ENCODE peak calls at places on chromosome 17, in eight cellular contexts. I is heart right ventricle, G is HFFc6, N is IMR-90, H is brain microvascular endothelial cell, X is Calu3, R is vagina, T is nephron progenitor cell. V is an unnamed sample.
A peak's percentile ranks its signal among the peaks of the same experiment; 100 is the strongest.

GRCh38 chr17:51121620-51122472 is 1.2 kb upstream of the SPAG9 start:
- DNase-seq in I (peak; percentile 78), G (peak; percentile 95), N (peak; percentile 94), H (peak; percentile 96), X (peak; percentile 94), R (peak; percentile 99), T (peak; percentile 44), V (peak; percentile 92)

GRCh38 chr17:48728232-48729231 is at the start of gene HOXB13:
- DNase-seq in I (peak; percentile 27), G (no peak), N (peak; percentile 39), H (no peak), X (peak; percentile 70), R (no peak), T (peak; percentile 74), V (no peak)

GRCh38 chr17:68707032-68707431 is 105.9 kb upstream of the FAM20A start:
- DNase-seq in I (no peak), G (peak; percentile 77), N (peak; percentile 56), H (peak; percentile 13), X (no peak), R (no peak), T (no peak), V (no peak)

GRCh38 chr17:59830007-59830630 is 62.6 kb downstream of the TUBD1 start:
- DNase-seq in I (no peak), G (no peak), N (peak; percentile 63), H (peak; percentile 63), X (peak; percentile 34), R (no peak), T (no peak), V (no peak)

GRCh38 chr17:28684963-28685362 is 23.0 kb downstream of the SUPT6H start:
- DNase-seq in I (no peak), G (no peak), N (peak; percentile 16), H (peak; percentile 10), X (no peak), R (no peak), T (no peak), V (no peak)

GRCh38 chr17:47989700-47990099 is 18.8 kb downstream of the CDK5RAP3 start:
- DNase-seq in I (no peak), G (no peak), N (no peak), H (no peak), X (no peak), R (no peak), T (no peak), V (no peak)

GRCh38 chr17:32909787-32910369 is 18.1 kb upstream of the TMEM98 start:
- DNase-seq in I (no peak), G (peak; percentile 88), N (peak; percentile 84), H (peak; percentile 90), X (peak; percentile 79), R (no peak), T (peak; percentile 71), V (no peak)

GRCh38 chr17:67359960-67360817 is 6.2 kb downstream of the PSMD12 start:
- DNase-seq in I (no peak), G (no peak), N (peak; percentile 45), H (no peak), X (peak; percentile 17), R (no peak), T (no peak), V (no peak)

GRCh38 chr17:73027130-73027741 is 65.3 kb downstream of the SLC39A11 start:
- DNase-seq in I (no peak), G (peak; percentile 47), N (peak; percentile 58), H (peak; percentile 22), X (no peak), R (no peak), T (no peak), V (no peak)

GRCh38 chr17:30207655-30208054 is 27.8 kb downstream of the SLC6A4 start:
- DNase-seq in I (no peak), G (no peak), N (no peak), H (no peak), X (no peak), R (no peak), T (no peak), V (no peak)

GRCh38 chr17:30199600-30199999 is 35.9 kb downstream of the SLC6A4 start:
- DNase-seq in I (no peak), G (no peak), N (peak; percentile 34), H (no peak), X (no peak), R (no peak), T (no peak), V (no peak)

GRCh38 chr17:30208214-30208613 is 27.3 kb downstream of the SLC6A4 start:
- DNase-seq in I (no peak), G (no peak), N (no peak), H (no peak), X (no peak), R (no peak), T (no peak), V (no peak)

GRCh38 chr17:30200086-30200485 is 35.4 kb downstream of the SLC6A4 start:
- DNase-seq in I (no peak), G (no peak), N (no peak), H (no peak), X (no peak), R (no peak), T (no peak), V (no peak)

GRCh38 chr17:30203471-30203981 is 32.0 kb downstream of the SLC6A4 start:
- DNase-seq in I (no peak), G (no peak), N (no peak), H (no peak), X (no peak), R (no peak), T (no peak), V (peak; percentile 56)
- TF ChIP-seq CTCF in I (no peak), G (no peak), N (no peak), H (peak; percentile 25), X (no peak), R (no peak), T (no peak), V (no peak)

GRCh38 chr17:39576187-39576586 is 31.5 kb downstream of the NEUROD2 start:
- DNase-seq in I (no peak), G (peak; percentile 5), N (no peak), H (no peak), X (peak; percentile 78), R (no peak), T (peak; percentile 47), V (no peak)
- TF ChIP-seq CTCF in I (peak; percentile 33), G (peak; percentile 72), N (peak; percentile 44), H (peak; percentile 85), X (peak; percentile 99), R (no peak), T (peak; percentile 66), V (peak; percentile 63)

GRCh38 chr17:76472258-76472645 is 4.8 kb downstream of the AANAT start:
- DNase-seq in I (no peak), G (no peak), N (no peak), H (no peak), X (no peak), R (no peak), T (no peak), V (no peak)

GRCh38 chr17:76472726-76473125 is 5.3 kb downstream of the AANAT start:
- DNase-seq in I (no peak), G (no peak), N (no peak), H (no peak), X (no peak), R (no peak), T (no peak), V (peak; percentile 81)

GRCh38 chr17:76474894-76475293 is 7.5 kb downstream of the AANAT start:
- DNase-seq in I (no peak), G (no peak), N (no peak), H (no peak), X (no peak), R (no peak), T (no peak), V (no peak)

GRCh38 chr17:76474238-76474637 is 6.8 kb downstream of the AANAT start:
- DNase-seq in I (no peak), G (no peak), N (no peak), H (no peak), X (no peak), R (no peak), T (no peak), V (no peak)

GRCh38 chr17:76473541-76473985 is 6.2 kb downstream of the AANAT start:
- DNase-seq in I (no peak), G (no peak), N (no peak), H (no peak), X (no peak), R (no peak), T (peak; percentile 61), V (peak; percentile 84)
- TF ChIP-seq CTCF in I (no peak), G (peak; percentile 65), N (peak; percentile 35), H (peak; percentile 64), X (peak; percentile 32), R (no peak), T (peak; percentile 44), V (peak; percentile 42)

DNA sequence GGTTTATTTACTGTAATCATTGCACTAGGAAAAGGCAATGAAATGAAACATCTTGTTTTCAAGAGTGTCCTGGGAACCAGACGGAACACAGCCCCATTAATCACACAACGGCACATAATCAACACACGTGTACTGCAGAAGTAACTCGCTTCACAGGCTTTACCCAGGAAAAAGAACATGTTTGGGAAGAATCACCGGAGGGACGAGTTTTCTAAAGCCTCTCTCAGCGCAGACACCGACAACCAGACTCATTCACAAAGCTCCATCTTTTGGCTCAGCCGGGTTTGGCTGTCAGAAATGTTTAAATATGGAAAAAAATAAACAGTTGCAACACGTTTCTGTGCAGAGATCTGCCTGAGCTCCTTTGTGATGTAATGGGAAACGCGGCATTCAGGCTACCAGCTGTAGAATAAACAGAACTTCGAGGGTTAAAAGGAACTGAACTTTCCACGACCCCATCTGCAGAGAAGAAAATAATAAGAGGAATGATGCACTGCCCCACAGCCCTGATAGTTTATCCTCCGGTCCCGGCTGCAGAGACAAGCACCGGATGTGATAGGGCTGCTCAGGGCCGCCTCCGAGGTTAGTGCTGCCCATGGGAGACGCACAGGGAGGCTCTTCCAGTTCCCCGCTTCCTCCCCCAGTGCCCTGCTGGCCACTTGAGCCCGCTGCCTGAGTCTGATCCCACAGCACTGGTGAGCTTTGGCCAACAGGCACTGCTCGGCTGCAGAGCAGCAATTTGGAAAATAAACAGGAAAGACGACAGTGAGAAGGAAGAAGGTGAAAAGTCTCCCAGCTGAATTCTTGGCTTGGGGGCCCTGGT is 119.8 kb downstream of the HIC1 start:
- DNase-seq in I (peak; percentile 81), G (peak; percentile 74), N (peak; percentile 99), H (peak; percentile 99), X (no peak), R (no peak), T (peak; percentile 43), V (peak; percentile 87)
- TF ChIP-seq CTCF in I (peak; percentile 15), G (peak; percentile 6), N (peak; percentile 25), H (peak; percentile 57), X (no peak), R (no peak), T (no peak), V (no peak)